ENCODE peak calls at places on chromosomes 13 and 19, in nine cellular contexts. P, M, J, C, Z, W, E, A and T are unnamed samples.

GRCh38 chr13:98301721-98302120 is 124.7 kb upstream of the RNF113B start:
- DNase-seq in P (no peak), J (no peak), E (no peak), A (no peak), M (no peak), Z (no peak), C (no peak), W (no peak), T (no peak)

GRCh38 chr13:40776681-40777165 is 5.7 kb upstream of the MRPS31 start:
- DNase-seq in J (peak; percentile 78), M (no peak), C (peak; percentile 40), A (no peak), W (no peak), Z (no peak), E (no peak), P (peak; percentile 26), T (no peak)

GRCh38 chr13:26340812-26341211 is 86.9 kb downstream of the CDK8 start:
- DNase-seq in Z (no peak), C (peak; percentile 27), E (no peak), M (no peak), P (no peak), A (no peak), W (no peak), J (no peak), T (no peak)

GRCh38 chr13:75583101-75583500 is 33.5 kb downstream of the UCHL3 start:
- DNase-seq in W (no peak), P (no peak), M (no peak), C (no peak), Z (no peak), A (no peak), J (no peak), E (no peak), T (no peak)

GRCh38 chr13:98478134-98479129 is 98.5 kb downstream of the STK24 start:
- DNase-seq in Z (no peak), E (no peak), J (no peak), W (no peak), P (peak; percentile 56), A (no peak), M (no peak), C (no peak), T (no peak)

GRCh38 chr19:47179643-47180310 is 49.1 kb downstream of the SAE1 start:
- DNase-seq in E (no peak), Z (no peak), W (no peak), A (no peak), C (no peak), M (no peak), J (no peak), P (no peak), T (no peak)

GRCh38 chr19:31502536-31503170 is 153.4 kb upstream of the TSHZ3 start:
- DNase-seq in W (no peak), C (no peak), M (no peak), E (no peak), Z (no peak), P (no peak), A (no peak), J (no peak), T (no peak)

GRCh38 chr19:2602391-2603181 is 99.9 kb downstream of the GNG7 start:
- DNase-seq in C (peak; percentile 94), W (peak; percentile 76), A (peak; percentile 85), Z (peak; percentile 92), E (peak; percentile 93), M (peak; percentile 88), P (peak; percentile 46), J (no peak), T (peak; percentile 78)

GRCh38 chr19:44003461-44004134 is 841 bp downstream of the ZNF230 start:
- DNase-seq in P (peak; percentile 18), W (no peak), Z (no peak), J (no peak), C (peak; percentile 6), E (no peak), M (peak; percentile 17), A (no peak), T (no peak)

GRCh38 chr19:46963093-46963734 is 56.4 kb upstream of the NPAS1 start:
- DNase-seq in J (no peak), C (peak; percentile 98), W (no peak), P (no peak), A (no peak), E (peak; percentile 94), Z (no peak), M (no peak), T (no peak)

GRCh38 chr13:40101708-40102359 is 446.4 kb downstream of the COG6 start:
- DNase-seq in W (no peak), A (no peak), J (no peak), M (no peak), Z (no peak), P (peak; percentile 65), C (no peak), E (no peak), T (no peak)

GRCh38 chr13:42967660-42968059 is 24.4 kb downstream of the EPSTI1 start:
- DNase-seq in Z (no peak), W (no peak), P (no peak), M (no peak), E (no peak), C (no peak), J (no peak), A (no peak), T (no peak)

GRCh38 chr13:95643814-95644598 is 500 bp downstream of the DZIP1 start:
- DNase-seq in M (peak; percentile 42), P (peak; percentile 62), W (no peak), E (no peak), Z (peak; percentile 26), A (no peak), J (no peak), C (peak; percentile 42), T (peak; percentile 24)

GRCh38 chr13:95643471-95643813 is 1.1 kb downstream of the DZIP1 start:
- DNase-seq in P (peak; percentile 57), J (no peak), A (no peak), Z (no peak), W (no peak), E (no peak), C (peak; percentile 51), M (peak; percentile 28), T (no peak)

GRCh38 chr13:95641961-95642621 is 2.4 kb downstream of the DZIP1 start:
- DNase-seq in E (no peak), C (peak; percentile 50), W (no peak), Z (peak; percentile 27), M (peak; percentile 37), A (no peak), P (peak; percentile 46), J (no peak), T (peak; percentile 54)

GRCh38 chr13:95643009-95643408 is 1.5 kb downstream of the DZIP1 start:
- DNase-seq in W (no peak), P (no peak), A (no peak), M (no peak), J (no peak), E (no peak), C (no peak), Z (no peak), T (no peak)

GRCh38 chr13:95644611-95645052 is at the start of gene DZIP1:
- DNase-seq in P (peak; percentile 77), E (peak; percentile 41), W (peak; percentile 47), Z (peak; percentile 57), J (no peak), M (peak; percentile 89), C (peak; percentile 88), A (no peak), T (peak; percentile 80)
- H3K4me3 ChIP-seq in P (peak within 1 kb of the TSS; percentile 63), E (peak within 1 kb of the TSS; percentile 50), W (peak within 1 kb of the TSS; percentile 79), Z (peak within 1 kb of the TSS; percentile 88), J (no peak within 1 kb of the TSS), M (peak within 1 kb of the TSS; percentile 82), C (peak within 1 kb of the TSS; percentile 73), A (peak within 1 kb of the TSS; percentile 73), T (peak within 1 kb of the TSS; percentile 64)

DNA sequence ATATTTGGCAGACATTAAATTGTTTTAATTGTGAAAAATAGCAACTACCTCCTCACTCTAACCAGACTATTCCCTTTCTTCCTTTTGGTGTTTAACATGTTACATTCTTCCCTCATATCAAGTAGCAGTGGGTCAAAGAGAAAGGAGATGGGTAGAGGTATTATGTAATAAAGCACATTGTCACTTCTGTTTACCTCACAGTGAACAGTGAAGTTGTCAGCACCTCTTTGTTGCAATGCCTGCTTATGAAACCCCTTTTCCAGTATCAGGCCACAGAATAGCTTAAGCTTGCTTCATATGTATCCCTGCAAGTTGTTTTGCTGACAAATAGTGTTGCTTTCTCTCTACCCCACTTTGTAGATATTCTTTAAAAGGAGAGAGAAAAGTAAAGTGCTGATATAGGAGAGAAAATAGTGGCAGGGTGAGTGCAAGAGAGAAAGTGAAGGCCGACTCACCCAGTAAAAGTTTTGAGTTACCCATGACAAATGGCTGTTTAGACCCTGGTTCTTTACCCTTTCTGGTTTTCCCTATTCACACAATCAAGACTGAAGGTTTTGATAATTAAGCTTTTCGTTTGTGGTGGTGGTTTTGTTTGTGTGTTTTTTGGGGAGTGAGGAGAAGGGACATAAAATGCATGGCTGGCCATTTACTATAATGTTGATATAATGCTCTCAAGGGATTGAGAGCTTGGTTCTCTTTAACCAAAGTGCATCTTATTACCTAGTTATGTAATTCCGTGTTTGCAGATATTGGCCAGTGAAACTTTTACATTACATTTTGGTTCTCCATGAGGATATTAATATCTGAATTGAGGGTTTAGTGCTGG is 3.7 kb downstream of the ITM2B start:
- DNase-seq in C (peak; percentile 81), Z (no peak), J (no peak), W (no peak), P (peak; percentile 27), A (no peak), M (no peak), E (no peak), T (no peak)
- H3K4me3 ChIP-seq in C (peak overlapping the region; percentile 85), Z (peak overlapping the region; percentile 91), J (peak overlapping the region; percentile 15), W (peak overlapping the region; percentile 89), P (peak overlapping the region; percentile 25), A (peak overlapping the region; percentile 99), M (peak overlapping the region; percentile 17), E (no peak overlapping the region), T (peak overlapping the region; percentile 18)

GRCh38 chr19:18428837-18429674 is 8.9 kb downstream of the ISYNA1 start:
- DNase-seq in Z (no peak), C (peak; percentile 71), E (no peak), A (no peak), J (peak; percentile 89), P (no peak), M (peak; percentile 89), W (no peak), T (peak; percentile 76)
- H3K4me3 ChIP-seq in Z (peak overlapping the region; percentile 51), C (peak overlapping the region; percentile 7), E (peak overlapping the region; percentile 29), A (peak overlapping the region; percentile 53), J (peak overlapping the region; percentile 58), P (no peak overlapping the region), M (peak overlapping the region; percentile 36), W (peak overlapping the region; percentile 52), T (peak overlapping the region; percentile 51)

DNA sequence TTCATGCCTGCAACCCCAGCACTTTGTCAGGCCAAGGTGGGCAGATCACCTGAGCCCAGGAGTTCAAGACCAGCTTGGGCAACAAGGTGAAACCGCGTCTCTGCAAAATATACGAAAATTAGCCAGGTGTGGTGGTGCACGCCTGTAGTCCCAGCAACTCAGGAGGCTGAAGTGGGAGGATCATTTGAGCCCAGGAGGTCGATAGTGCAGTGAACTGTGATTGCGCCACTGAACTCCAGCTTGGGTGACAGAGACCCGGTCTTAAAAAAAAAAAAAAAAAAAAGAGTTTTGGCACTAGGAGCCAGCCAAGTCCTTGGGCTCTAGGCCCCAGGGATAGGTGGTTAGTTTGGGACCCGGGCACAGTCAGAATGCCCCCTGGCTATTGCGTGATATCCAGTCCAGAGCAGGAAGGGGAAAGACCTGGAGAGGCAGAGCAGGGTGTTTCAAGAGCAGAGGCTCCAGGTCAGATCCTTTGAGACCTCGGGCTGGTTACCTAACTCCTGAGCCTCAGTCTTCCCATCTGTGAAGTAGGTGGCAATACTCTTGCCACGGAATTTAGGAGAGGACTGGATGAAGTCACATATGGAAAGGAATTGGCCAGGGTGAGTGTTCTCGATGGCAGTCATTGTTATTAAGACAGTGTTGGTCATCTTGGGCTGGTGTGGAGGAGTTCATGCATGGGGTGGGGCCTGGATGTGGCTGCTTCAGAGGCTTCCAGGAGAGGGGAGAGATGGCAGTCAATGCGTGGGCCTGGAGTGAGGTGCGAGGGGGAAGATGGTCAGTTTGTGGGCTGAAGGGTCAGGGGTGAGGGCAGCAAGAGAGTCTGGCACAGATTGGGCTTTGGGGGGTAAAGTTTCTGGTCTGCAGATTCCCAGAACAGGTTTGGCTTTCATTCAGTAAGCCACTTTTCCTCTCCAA is 2.8 kb downstream of the PPP1R37 start:
- DNase-seq in C (no peak), A (no peak), E (no peak), Z (no peak), J (no peak), M (no peak), W (no peak), P (no peak), T (no peak)
- H3K4me3 ChIP-seq in C (no peak overlapping the region), A (peak overlapping the region; percentile 91), E (no peak overlapping the region), Z (no peak overlapping the region), J (no peak overlapping the region), M (no peak overlapping the region), W (no peak overlapping the region), P (no peak overlapping the region), T (no peak overlapping the region)